ENCODE peak calls at places on chromosomes 12 and 14, in nine cellular contexts. H is cardiac fibroblast, C is ovary, L is MM.1S, O is colonic mucosa, T is uterus, I is heart left ventricle, R is brain microvascular endothelial cell, X is right atrium auricular region. Y is an unnamed sample.
A peak's percentile ranks its signal among the peaks of the same experiment; 100 is the strongest.

GRCh38 chr14:98943907-98944306 is 328.1 kb downstream of the BCL11B start:
- DNase-seq in H (no peak), C (no peak), L (no peak), O (no peak), T (no peak), I (no peak), R (no peak), X (no peak), Y (no peak)

GRCh38 chr14:37081856-37082255 is 90.5 kb downstream of the SLC25A21 start:
- DNase-seq in H (no peak), C (no peak), L (no peak), O (no peak), T (no peak), I (no peak), R (no peak), X (no peak), Y (no peak)

GRCh38 chr12:110312581-110313360 is 31.7 kb downstream of the ATP2A2 start:
- DNase-seq in H (peak; percentile 88), C (peak; percentile 19), L (no peak), O (no peak), T (peak; percentile 46), I (no peak), R (peak; percentile 60), X (no peak), Y (peak; percentile 23)

GRCh38 chr14:22915886-22916521 is 2.9 kb downstream of the RBM23 start:
- DNase-seq in H (peak; percentile 55), C (no peak), L (no peak), O (no peak), T (no peak), I (no peak), R (no peak), X (no peak), Y (no peak)

GRCh38 chr12:56601503-56601902 is 28.6 kb downstream of the BAZ2A start:
- DNase-seq in H (no peak), C (no peak), L (no peak), O (peak; percentile 26), T (no peak), I (peak; percentile 30), R (peak; percentile 10), X (no peak), Y (peak; percentile 52)

GRCh38 chr12:90959538-90960139 is 4.7 kb upstream of the CCER1 start:
- DNase-seq in H (peak; percentile 76), C (no peak), L (peak; percentile 66), O (no peak), T (peak; percentile 43), I (no peak), R (peak; percentile 47), X (no peak), Y (peak; percentile 38)

GRCh38 chr12:106581543-106582263 is 1.1 kb upstream of the RFX4 start:
- DNase-seq in H (no peak), C (no peak), L (no peak), O (no peak), T (no peak), I (no peak), R (no peak), X (no peak), Y (peak; percentile 43)

GRCh38 chr14:103890836-103891666 is 37.2 kb upstream of the TDRD9 start:
- DNase-seq in H (no peak), C (no peak), L (no peak), O (no peak), T (no peak), I (no peak), R (no peak), X (no peak), Y (no peak)

GRCh38 chr14:42930058-42930457 is 1323.4 kb downstream of the LRFN5 start:
- DNase-seq in H (no peak), C (no peak), L (no peak), O (no peak), T (no peak), I (no peak), R (no peak), X (no peak), Y (no peak)

GRCh38 chr12:11607313-11608081 is 42.0 kb upstream of the ETV6 start:
- DNase-seq in H (no peak), C (no peak), L (no peak), O (peak; percentile 72), T (no peak), I (no peak), R (peak; percentile 22), X (no peak), Y (peak; percentile 11)

GRCh38 chr14:69464829-69465228 is 19.7 kb upstream of the PLEKHD1 start:
- DNase-seq in H (peak; percentile 78), C (no peak), L (no peak), O (no peak), T (no peak), I (no peak), R (peak; percentile 87), X (no peak), Y (peak; percentile 72)

GRCh38 chr14:71554959-71555612 is 377.1 kb upstream of the RGS6 start:
- DNase-seq in H (no peak), C (no peak), L (no peak), O (no peak), T (no peak), I (no peak), R (no peak), X (no peak), Y (no peak)

GRCh38 chr14:73472182-73473114 is 14.1 kb upstream of the NUMB start:
- DNase-seq in H (peak; percentile 87), C (no peak), L (peak; percentile 51), O (no peak), T (no peak), I (no peak), R (no peak), X (no peak), Y (peak; percentile 25)

GRCh38 chr12:126389215-126389841 is 1324.1 kb downstream of the AACS start:
- DNase-seq in H (peak; percentile 88), C (no peak), L (no peak), O (peak; percentile 21), T (no peak), I (no peak), R (no peak), X (no peak), Y (no peak)

GRCh38 chr12:85441740-85442139 is 161.7 kb downstream of the ALX1 start:
- DNase-seq in H (peak; percentile 26), C (no peak), L (no peak), O (no peak), T (no peak), I (no peak), R (peak; percentile 25), X (no peak), Y (no peak)
- TF ChIP-seq CTCF in H (peak; percentile 25), C (no peak), L (peak; percentile 16), O (no peak), T (no peak), I (no peak), R (peak; percentile 64), X (no peak), Y (no peak)

DNA sequence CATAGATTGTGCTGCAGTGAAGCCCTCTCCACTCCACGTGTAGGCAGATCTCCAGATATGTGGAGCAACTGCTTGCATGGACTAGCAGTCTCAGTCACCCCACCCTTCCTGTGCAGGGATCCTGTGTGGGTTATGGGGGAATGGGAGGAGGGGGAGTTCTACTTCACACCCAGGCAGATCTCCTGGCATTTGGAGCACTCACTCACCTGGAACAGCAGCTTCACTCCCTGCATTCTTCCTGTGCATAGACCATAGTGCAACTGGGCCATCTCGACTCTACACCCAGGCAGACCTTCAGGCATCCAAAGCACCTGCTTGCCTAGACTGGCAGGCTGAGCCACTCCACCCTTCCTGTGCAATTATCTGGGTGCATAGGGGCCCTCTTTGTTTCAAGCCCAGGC is 96.0 kb upstream of the PCED1B start:
- DNase-seq in H (no peak), C (no peak), L (no peak), O (no peak), T (no peak), I (no peak), R (no peak), X (no peak), Y (no peak)
- TF ChIP-seq CTCF in H (no peak), C (no peak), L (no peak), O (no peak), T (no peak), I (no peak), R (no peak), X (no peak), Y (no peak)

DNA sequence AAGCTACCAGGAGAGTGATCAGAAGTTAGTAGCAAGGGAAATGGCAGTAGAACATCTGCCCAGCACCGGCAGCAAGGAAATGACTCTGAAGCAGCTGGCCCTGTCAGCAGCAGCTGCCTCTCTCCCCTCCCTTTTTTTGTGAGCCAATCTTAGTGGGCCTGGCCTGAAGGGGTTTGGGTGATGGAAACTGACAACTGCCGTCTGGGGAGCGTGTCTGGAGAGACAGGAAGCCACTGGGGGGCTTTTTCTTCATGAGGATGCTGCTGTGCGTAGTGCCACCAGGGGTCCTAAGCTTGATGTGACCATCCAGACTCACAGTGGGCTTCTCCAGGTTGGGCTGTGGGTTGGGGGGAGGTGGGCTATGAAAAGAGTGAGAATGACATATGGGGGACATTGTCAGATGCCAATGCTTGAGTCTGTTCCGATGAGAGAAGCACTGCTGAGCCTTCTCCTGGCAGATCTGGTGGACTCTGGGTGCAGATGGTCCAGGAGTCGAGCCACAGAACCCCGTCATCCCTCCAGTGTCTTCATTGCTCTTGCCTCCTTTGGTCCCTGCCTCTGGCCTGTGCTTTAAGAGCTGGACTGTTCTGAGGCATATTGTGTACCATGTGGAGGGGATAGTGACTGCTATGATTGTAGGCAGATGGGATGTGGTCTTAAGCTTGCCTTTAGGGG is 87.6 kb upstream of the HIF1A start:
- DNase-seq in H (no peak), C (no peak), L (no peak), O (no peak), T (no peak), I (no peak), R (no peak), X (no peak), Y (no peak)
- TF ChIP-seq CTCF in H (peak; percentile 10), C (no peak), L (no peak), O (no peak), T (no peak), I (no peak), R (peak; percentile 38), X (no peak), Y (no peak)

GRCh38 chr12:19779393-19780056 is 340.2 kb downstream of the AEBP2 start:
- DNase-seq in H (no peak), C (no peak), L (no peak), O (no peak), T (no peak), I (peak; percentile 44), R (no peak), X (no peak), Y (no peak)
- TF ChIP-seq CTCF in H (no peak), C (no peak), L (no peak), O (no peak), T (no peak), I (peak; percentile 19), R (no peak), X (no peak), Y (no peak)

GRCh38 chr12:5072326-5072725 is 28.6 kb downstream of the KCNA5 start:
- DNase-seq in H (no peak), C (no peak), L (no peak), O (no peak), T (no peak), I (no peak), R (no peak), X (no peak), Y (no peak)
- TF ChIP-seq CTCF in H (no peak), C (no peak), L (no peak), O (no peak), T (no peak), I (no peak), R (no peak), X (no peak), Y (no peak)

DNA sequence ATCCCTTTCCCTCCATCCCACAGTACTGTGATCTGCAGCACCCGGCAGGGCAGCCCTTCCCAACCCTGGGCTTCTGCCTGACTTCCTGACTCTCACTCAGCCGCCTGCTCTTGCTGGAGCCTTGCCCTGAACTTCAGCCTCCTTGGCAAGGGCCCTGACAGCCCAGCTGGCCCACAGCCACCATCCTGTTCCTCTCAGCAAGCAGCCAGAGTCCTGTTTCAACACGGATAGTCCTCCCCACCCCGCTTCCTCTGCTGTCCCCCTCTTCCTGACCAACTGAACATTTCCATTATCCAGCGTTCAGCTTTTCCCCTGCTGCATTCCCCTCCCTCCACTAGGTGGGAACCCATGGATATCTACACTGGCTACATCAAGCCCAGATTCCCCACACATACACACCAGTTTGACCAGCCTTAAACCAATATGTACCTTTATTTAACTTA is 74.0 kb upstream of the MDM1 start:
- DNase-seq in H (peak; percentile 91), C (peak; percentile 87), L (no peak), O (peak; percentile 95), T (peak; percentile 91), I (peak; percentile 94), R (peak; percentile 34), X (peak; percentile 97), Y (peak; percentile 60)
- TF ChIP-seq CTCF in H (peak; percentile 54), C (peak; percentile 39), L (no peak), O (no peak), T (peak; percentile 15), I (peak; percentile 46), R (peak; percentile 73), X (no peak), Y (no peak)